ENCODE peak calls at places on chromosomes 6 and 20, in four cellular contexts. I, U, D and P are unnamed samples.

GRCh38 chr6:42017021-42017643 is 33.2 kb upstream of the TAF8 start:
- DNase-seq in D (no peak), I (no peak), U (no peak), P (peak)

GRCh38 chr20:32052792-32053362 is 835 bp downstream of the HCK start:
- DNase-seq in I (no peak), D (no peak), U (peak), P (no peak)

GRCh38 chr20:19909696-19910095 is 107.5 kb upstream of the NAA20 start:
- DNase-seq in D (no peak), I (no peak), U (no peak), P (no peak)

GRCh38 chr20:2771631-2772080 is 28.8 kb downstream of the CPXM1 start:
- DNase-seq in U (no peak), I (peak), D (no peak), P (no peak)

GRCh38 chr20:7496394-7497111 is 443.7 kb downstream of the HAO1 start:
- DNase-seq in U (no peak), D (no peak), I (no peak), P (no peak)

GRCh38 chr6:165774903-165775608 is 112.0 kb upstream of the PDE10A start:
- DNase-seq in U (no peak), I (peak), D (peak), P (no peak)

GRCh38 chr6:117077300-117077699 is 188.1 kb upstream of the VGLL2 start:
- DNase-seq in U (no peak), I (no peak), D (no peak), P (no peak)

GRCh38 chr6:109165392-109165964 is 70.2 kb downstream of the CEP57L1 start:
- DNase-seq in I (peak), U (no peak), D (peak), P (no peak)

GRCh38 chr20:62413025-62413580 is 6.0 kb upstream of the CABLES2 start:
- DNase-seq in I (no peak), D (no peak), U (no peak), P (no peak)

DNA sequence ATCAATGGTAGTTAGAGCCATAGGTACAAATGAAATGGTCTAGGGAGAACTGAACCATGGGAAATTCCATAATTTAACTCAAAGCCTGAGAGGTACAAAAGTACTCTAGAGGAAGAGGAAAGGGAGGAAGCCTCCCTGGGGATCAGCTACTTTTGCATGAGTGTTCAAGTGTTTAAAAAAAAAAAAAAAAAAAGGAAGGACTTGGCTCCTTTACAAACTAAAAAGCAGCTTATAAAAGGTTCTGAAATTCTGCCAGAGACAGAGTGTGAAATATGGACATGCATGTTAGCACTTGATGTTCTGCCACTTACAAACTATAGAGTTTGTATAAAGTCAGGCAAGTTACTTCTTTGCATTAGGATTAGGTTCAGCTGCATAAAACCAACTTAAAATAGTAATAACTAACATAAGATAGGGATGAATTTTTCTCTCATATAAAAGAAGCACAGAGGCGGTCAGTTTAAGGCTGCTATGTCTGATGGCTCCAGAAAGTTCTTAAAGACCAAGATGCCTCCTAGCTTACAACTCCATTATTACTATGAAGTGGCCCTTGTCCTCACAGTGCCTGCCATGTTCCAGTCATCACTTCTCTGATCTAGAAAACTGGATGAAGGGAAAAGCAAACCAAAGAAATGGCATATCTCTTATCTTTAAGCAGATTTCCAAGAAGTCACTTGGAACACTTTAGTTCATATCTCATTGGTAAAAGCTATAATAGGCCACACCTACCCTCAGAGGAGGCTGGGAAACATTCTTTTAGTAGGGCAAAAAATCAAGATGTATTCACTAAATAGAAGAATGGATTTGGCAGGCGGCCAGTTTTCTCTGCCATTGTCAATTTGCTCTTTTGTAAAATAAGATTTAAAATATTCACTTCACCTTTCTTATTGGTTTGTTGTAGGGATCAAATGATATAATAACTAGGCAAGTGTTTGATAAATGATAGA is 289.7 kb downstream of the TBC1D7 start:
- DNase-seq in D (no peak), U (no peak), I (no peak), P (no peak)
- TF ChIP-seq ELF4 in D (no peak), U (no peak), I (no peak), P (no peak)

GRCh38 chr6:34145161-34146020 is 496 bp downstream of the GRM4 start:
- DNase-seq in U (peak), I (no peak), D (peak), P (peak)
- TF ChIP-seq ELF4 in U (no peak), I (no peak), D (no peak), P (no peak)

GRCh38 chr6:38350882-38351281 is 288.8 kb downstream of the BTBD9 start:
- DNase-seq in I (no peak), U (no peak), D (no peak), P (no peak)
- TF ChIP-seq ELF4 in I (no peak), U (no peak), D (no peak), P (no peak)

GRCh38 chr6:149847943-149848267 is 16.3 kb downstream of the LRP11 start:
- DNase-seq in I (no peak), D (no peak), U (no peak), P (no peak)

GRCh38 chr6:149844480-149844879 is 19.7 kb downstream of the LRP11 start:
- DNase-seq in I (no peak), U (no peak), D (no peak), P (no peak)

GRCh38 chr6:149845549-149845948 is 18.6 kb downstream of the LRP11 start:
- DNase-seq in I (no peak), D (no peak), U (no peak), P (no peak)

GRCh38 chr6:149843051-149843633 is 21.0 kb downstream of the LRP11 start:
- DNase-seq in U (no peak), D (no peak), I (no peak), P (no peak)

GRCh38 chr6:149846321-149846720 is 17.8 kb downstream of the LRP11 start:
- DNase-seq in D (no peak), U (no peak), I (no peak), P (peak)
- TF ChIP-seq ELF4 in D (no peak), U (no peak), I (no peak), P (no peak)

GRCh38 chr6:146106532-146106931 is 77.7 kb downstream of the GRM1 start:
- DNase-seq in U (no peak), I (no peak), D (no peak), P (no peak)

GRCh38 chr6:146110990-146111389 is 82.1 kb downstream of the GRM1 start:
- DNase-seq in D (no peak), U (no peak), I (no peak), P (no peak)

GRCh38 chr6:146113055-146113623 is 84.3 kb downstream of the GRM1 start:
- DNase-seq in I (no peak), U (no peak), D (no peak), P (no peak)

GRCh38 chr6:146111864-146112263 is 83.0 kb downstream of the GRM1 start:
- DNase-seq in U (no peak), I (no peak), D (no peak), P (no peak)
- TF ChIP-seq ELF4 in U (no peak), I (no peak), D (no peak), P (no peak)

DNA sequence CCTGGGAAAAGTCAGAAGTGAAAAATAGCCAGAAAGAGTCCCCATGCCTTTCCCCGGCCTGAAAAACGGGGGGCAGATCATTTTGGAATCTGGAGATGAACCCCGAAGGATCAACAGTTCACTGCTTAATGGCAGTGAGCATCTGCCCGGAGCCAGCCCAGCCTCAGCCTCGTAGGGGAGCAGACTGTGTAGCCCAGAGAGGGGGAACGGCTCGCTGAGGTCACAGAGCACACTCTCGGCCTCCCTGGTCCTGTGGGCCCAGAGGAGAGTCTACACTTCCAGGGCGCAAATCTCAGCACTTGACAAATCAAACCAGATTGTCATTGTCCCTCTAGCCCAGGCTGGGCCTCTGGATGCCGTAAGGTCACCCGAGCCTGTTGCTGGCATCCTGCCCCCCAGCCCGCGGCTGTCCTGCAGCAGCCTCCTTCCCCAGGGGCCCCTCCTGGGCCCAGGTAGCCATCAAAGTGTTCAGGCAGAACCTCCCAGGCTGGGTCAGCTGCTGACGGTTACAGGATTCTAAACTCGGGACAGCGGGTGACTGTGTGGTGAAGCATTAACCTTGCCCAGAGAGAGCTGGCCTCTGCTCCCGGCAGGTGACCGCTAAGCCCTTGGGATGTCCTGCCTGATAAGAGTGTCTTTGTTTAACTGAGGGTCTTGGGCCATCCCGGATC is 56.1 kb downstream of the GNAS-AS1 start:
- DNase-seq in U (no peak), D (no peak), I (no peak), P (no peak)
- TF ChIP-seq ELF4 in U (no peak), D (no peak), I (no peak), P (no peak)

DNA sequence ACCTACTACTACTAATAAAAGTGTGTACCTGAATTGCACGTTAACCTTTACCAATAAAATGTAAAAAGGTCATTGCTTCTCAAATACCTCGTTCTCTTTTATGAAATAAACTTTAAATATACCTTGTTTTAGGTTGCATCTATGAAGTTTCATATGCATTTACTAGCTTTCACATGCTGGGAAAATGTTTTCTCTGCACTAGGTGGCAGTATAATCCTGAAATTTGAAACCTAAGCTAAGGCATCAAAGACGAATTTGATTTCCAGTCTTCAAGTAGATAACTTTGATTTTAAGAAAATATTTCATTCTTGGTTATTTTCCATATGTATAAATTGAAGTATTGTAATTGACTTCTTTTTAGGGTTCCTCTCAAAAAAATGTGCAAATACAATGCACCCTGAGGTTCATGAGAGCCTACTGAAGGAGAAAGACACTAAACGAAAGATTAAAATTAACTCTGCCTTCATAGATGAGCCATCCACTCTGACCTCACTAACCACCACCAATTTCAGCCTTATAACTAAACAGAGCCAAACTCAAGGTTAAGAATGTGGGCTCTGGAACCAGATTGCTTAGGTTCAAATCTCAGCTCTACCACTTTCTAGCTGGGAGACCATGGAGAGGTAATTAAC is 7.3 kb upstream of the COL9A1 start:
- DNase-seq in D (peak), U (no peak), I (peak), P (peak)
- TF ChIP-seq ELF4 in D (no peak), U (no peak), I (no peak), P (no peak)

GRCh38 chr6:156741287-156742073 is 35.7 kb upstream of the ARID1B start:
- DNase-seq in U (no peak), I (no peak), D (no peak), P (no peak)
- TF ChIP-seq ELF4 in U (no peak), I (no peak), D (no peak), P (no peak)

DNA sequence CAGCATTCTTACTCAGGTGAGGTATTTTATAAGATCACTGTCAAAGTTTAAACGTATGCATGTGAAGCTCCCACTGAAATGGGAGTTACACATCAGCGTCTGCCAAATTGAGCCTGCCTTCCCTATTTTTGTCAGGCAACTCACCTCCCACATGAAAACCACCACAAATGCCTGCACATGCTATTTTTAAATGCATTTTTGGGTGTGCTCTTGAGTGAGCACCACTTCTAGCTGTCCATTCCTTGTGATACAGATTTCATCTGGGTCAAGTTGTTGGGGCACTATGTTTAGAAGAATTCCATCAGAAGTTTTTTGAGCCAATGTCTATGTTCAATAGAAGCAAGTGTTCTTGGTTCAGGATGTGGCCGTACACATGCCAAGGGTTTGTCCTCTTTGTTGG is 71.7 kb upstream of the RIPPLY2 start:
- DNase-seq in D (no peak), I (no peak), U (no peak), P (no peak)
- TF ChIP-seq ELF4 in D (no peak), I (no peak), U (no peak), P (no peak)